ENCODE peak calls at places on chromosomes 7 and 10, in four cellular contexts. J is kidney epithelial cell, S is ovary, N is NCI-H2029. Y is an unnamed sample.
A peak's percentile ranks its signal among the peaks of the same experiment; 100 is the strongest.

GRCh38 chr10:70192325-70192966 is 22.1 kb upstream of the SAR1A start:
- DNase-seq in J (no peak), N (no peak), S (no peak), Y (no peak)

GRCh38 chr7:94510582-94511456 is 1.2 kb downstream of the CASD1 start:
- DNase-seq in J (no peak), S (peak; percentile 61), N (peak; percentile 57), Y (peak; percentile 20)

GRCh38 chr10:91287912-91288311 is 67.4 kb downstream of the PCGF5 start:
- DNase-seq in N (no peak), S (no peak), J (no peak), Y (no peak)

GRCh38 chr10:24344279-24344678 is 135.3 kb downstream of the KIAA1217 start:
- DNase-seq in J (peak; percentile 91), S (no peak), N (no peak), Y (peak; percentile 23)

GRCh38 chr7:151676759-151677158 is 157.1 kb upstream of the RHEB start:
- DNase-seq in J (no peak), S (no peak), N (no peak), Y (no peak)

GRCh38 chr10:76035728-76036409 is 604.4 kb downstream of the LRMDA start:
- DNase-seq in J (no peak), S (no peak), N (no peak), Y (no peak)

GRCh38 chr7:29243777-29244655 is 49.4 kb downstream of the CHN2 start:
- DNase-seq in N (no peak), J (no peak), S (no peak), Y (no peak)

GRCh38 chr10:118955531-118956252 is 73.8 kb upstream of the NANOS1 start:
- DNase-seq in J (no peak), N (no peak), S (no peak), Y (no peak)

GRCh38 chr7:123690550-123690949 is 34.9 kb downstream of the LMOD2 start:
- DNase-seq in N (no peak), S (no peak), J (no peak), Y (no peak)